ENCODE peak calls at places on chromosomes 13 and 19, in five cellular contexts. X is NB4, J is AG04449, T is AG10803, U is omental fat pad. P is an unnamed sample.

GRCh38 chr13:110560606-110561334 is 752 bp downstream of the RAB20 start:
- DNase-seq in X (peak), T (no peak), J (no peak), U (no peak), P (no peak)

GRCh38 chr13:23391752-23392151 is 41.8 kb downstream of the SACS start:
- DNase-seq in J (no peak), X (no peak), T (peak), U (no peak), P (no peak)

GRCh38 chr19:2059422-2060201 is 8.6 kb upstream of the MKNK2 start:
- DNase-seq in J (no peak), U (no peak), X (peak), T (peak), P (no peak)

GRCh38 chr13:60169239-60170031 is 5.7 kb upstream of the DIAPH3 start:
- DNase-seq in U (no peak), X (no peak), T (no peak), J (no peak), P (no peak)

GRCh38 chr19:15331419-15332310 is 674 bp downstream of the BRD4 start:
- DNase-seq in X (peak), U (peak), T (peak), J (no peak), P (no peak)

GRCh38 chr13:44273991-44274810 is 99.4 kb upstream of the SERP2 start:
- DNase-seq in T (peak), X (no peak), J (no peak), U (no peak), P (no peak)

GRCh38 chr19:4597975-4598671 is 38.6 kb upstream of the SEMA6B start:
- DNase-seq in T (no peak), J (no peak), X (peak), U (no peak), P (peak)

GRCh38 chr19:16041571-16042386 is 34.5 kb upstream of the TPM4 start:
- DNase-seq in U (peak), J (peak), T (peak), X (peak), P (peak)

GRCh38 chr19:51783373-51783772 is 11.6 kb upstream of the FPR3 start:
- DNase-seq in X (peak), J (no peak), U (no peak), T (peak), P (no peak)

DNA sequence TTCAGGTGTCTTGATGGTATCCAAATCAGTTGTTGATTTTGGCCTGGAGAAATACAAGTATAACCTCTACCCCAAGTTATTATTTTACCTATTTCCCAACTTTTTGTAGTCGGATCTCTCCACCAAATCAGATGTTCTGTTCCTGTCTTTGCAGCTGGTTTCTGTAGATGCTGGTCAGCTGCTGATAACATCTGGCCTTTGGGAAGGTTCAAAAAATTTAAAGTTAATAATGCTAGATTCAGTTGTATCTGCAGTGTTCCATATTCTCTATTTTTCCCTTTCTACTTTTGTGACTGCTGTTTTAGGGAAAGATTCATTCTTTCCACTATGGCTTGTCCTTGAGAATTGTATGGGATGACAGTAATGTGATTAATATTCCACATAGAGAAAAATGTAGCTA is 99.3 kb downstream of the ZNF100 start:
- DNase-seq in J (no peak), T (no peak), X (no peak), U (no peak), P (no peak)
- TF ChIP-seq CTCF in J (no peak), T (no peak), X (no peak), U (no peak), P (no peak)

DNA sequence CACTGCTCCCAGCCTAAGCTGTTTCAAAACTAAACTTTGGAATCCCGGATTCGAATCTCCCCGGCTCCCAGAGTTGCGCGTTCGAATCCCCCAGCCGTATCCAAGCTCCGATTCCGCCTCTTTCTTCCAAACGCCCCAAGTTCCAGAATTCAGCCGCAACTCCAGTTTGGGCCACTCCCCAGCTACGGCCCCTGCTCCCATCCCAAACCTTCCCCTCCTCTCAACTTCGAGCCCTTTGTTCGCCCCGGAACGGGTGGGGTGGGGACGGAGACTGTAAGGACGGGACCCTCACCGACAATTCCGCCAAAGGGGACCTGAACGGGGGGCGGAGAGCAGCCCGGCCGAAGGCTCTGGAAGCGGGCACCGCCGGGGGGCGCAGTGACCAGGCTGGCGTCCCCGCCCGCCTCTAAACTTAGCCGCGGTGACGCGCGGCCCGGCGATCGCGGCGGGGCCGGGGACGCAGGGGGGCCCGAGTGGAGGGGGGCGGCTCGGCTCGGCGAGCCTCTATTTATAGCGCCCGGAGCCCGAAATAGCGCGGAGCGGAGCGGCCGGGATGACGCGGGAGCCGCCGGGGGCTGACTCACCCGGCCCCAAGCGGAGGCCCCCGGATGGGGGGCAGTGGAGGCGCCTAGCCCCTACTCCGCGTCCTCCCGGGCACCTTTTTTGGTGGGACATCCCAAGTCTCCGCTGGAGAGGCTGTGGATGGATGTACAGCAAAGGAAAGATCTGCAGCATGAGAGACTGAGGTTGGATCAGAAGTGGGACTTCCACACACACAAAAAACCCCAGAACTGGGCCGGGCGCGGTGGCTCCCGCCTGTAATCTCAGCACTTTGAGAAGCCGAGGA is 4.9 kb upstream of the ERCC1 start:
- DNase-seq in T (peak), U (no peak), J (no peak), X (peak), P (no peak)
- TF ChIP-seq CTCF in T (peak), U (no peak), J (peak), X (peak), P (no peak)

GRCh38 chr19:10871711-10872550 is 578 bp downstream of the CARM1 start:
- DNase-seq in U (no peak), J (no peak), T (no peak), X (peak), P (peak)
- TF ChIP-seq CTCF in U (no peak), J (peak), T (peak), X (no peak), P (no peak)

GRCh38 chr19:56594783-56595547 is at the start of gene ZNF71:
- DNase-seq in J (no peak), T (peak), U (peak), X (peak), P (peak)

GRCh38 chr19:56596676-56597075 is 1.6 kb downstream of the ZNF71 start:
- DNase-seq in U (no peak), J (no peak), X (no peak), T (no peak), P (no peak)

GRCh38 chr19:56597696-56598095 is 2.6 kb downstream of the ZNF71 start:
- DNase-seq in T (no peak), J (no peak), X (no peak), U (no peak), P (no peak)

GRCh38 chr19:56595548-56595899 is 422 bp downstream of the ZNF71 start:
- DNase-seq in U (no peak), J (no peak), X (no peak), T (no peak), P (no peak)

GRCh38 chr19:56594446-56594782 is 688 bp upstream of the ZNF71 start:
- DNase-seq in X (no peak), J (no peak), U (no peak), T (no peak), P (no peak)
- TF ChIP-seq CTCF in X (no peak), J (no peak), U (no peak), T (no peak), P (no peak)

GRCh38 chr19:38441660-38442348 is 8.3 kb downstream of the RYR1 start:
- DNase-seq in X (peak), T (no peak), U (no peak), J (no peak), P (no peak)
- TF ChIP-seq CTCF in X (peak), T (peak), U (no peak), J (no peak), P (peak)

GRCh38 chr13:91079190-91079589 is 268.3 kb upstream of the MIR17HG start:
- DNase-seq in X (no peak), J (no peak), U (no peak), T (no peak), P (no peak)

GRCh38 chr13:91072511-91072910 is 275.0 kb upstream of the MIR17HG start:
- DNase-seq in T (no peak), X (no peak), U (no peak), J (no peak), P (no peak)

GRCh38 chr13:91078093-91078679 is 269.3 kb upstream of the MIR17HG start:
- DNase-seq in U (no peak), X (peak), T (no peak), J (no peak), P (no peak)
- TF ChIP-seq CTCF in U (no peak), X (peak), T (no peak), J (no peak), P (peak)

DNA sequence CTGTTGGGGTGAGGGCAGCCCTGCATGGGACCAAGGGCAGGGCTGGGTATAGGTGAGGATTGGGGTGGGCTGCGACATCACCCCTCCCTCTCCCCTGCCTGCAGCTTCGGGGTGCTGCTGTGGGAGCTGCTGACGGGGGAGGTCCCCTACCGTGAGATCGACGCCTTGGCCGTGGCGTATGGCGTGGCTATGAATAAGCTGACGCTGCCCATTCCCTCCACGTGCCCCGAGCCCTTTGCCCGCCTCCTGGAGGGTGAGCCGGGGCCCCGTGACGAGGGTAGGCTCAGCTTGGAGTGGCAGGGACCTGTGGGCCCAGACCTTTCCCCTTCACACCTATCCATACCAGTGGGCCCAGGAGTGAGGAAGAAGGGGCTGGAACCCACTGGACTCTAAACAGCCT is 13.2 kb downstream of the MAP3K10 start:
- DNase-seq in J (no peak), U (no peak), T (no peak), X (no peak), P (no peak)
- TF ChIP-seq CTCF in J (no peak), U (no peak), T (no peak), X (no peak), P (no peak)

DNA sequence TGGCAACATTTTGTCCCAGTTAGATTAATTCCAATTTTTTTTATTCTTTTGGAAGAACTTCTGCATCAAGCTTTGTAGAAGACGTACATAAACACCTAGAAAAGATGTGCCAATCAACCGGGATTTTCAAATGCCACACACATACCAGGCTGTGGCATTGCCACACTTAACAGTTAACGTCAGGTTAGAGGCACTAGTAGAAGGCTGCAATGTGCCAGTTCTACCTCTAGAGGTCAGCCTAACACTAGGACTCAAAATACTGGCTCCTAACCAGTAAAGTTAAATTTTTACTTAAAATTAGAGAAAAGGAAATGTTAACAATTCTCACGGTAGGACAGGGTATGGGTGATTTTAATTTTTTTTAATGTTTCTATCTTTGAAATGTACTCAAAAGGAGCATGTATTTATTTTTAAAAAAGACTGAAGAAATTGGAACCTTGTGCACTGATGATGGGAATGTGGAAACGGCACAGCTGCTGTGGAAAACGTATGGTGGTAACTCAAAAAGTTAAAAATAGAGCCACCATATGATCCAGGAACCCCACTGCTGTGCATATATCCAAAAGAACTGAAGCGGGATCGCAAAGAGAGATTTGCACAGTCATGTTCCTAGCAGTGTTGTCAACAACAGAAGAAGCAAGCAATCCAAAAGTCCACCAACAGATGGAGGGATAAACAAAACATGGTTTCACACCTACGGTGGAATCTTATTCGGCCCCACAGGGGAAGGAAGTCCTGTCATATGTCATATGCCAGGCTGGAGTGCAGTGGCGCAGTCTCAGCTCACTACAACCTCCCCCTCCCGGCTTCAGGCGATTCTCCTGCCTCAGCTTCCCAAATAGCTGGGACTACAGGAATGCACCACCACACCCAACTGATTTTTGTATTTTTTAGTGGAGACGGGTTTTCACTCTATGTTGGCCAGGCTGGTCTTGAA is 30.3 kb downstream of the CRYL1 start:
- DNase-seq in U (peak), J (peak), X (peak), T (peak), P (peak)
- TF ChIP-seq CTCF in U (no peak), J (peak), X (peak), T (peak), P (peak)

P was measured in D721Med.